ENCODE peak calls at places on chromosomes 16 and 17, in seven cellular contexts. M is pons; Y is T-helper 9 cell; B is effector memory CD8-positive, alpha-beta T cell; Q is fibroblast of mammary gland; K is fibroblast of the aortic adventitia; C is T47D. F is an unnamed sample.

GRCh38 chr17:64064331-64064730 is 43.9 kb upstream of the ICAM2 start:
- DNase-seq in M (no peak), Y (no peak), B (no peak), Q (no peak), K (no peak), C (no peak), F (no peak)

GRCh38 chr17:5121186-5121841 is 5.5 kb downstream of the USP6 start:
- DNase-seq in M (no peak), Y (no peak), B (no peak), Q (no peak), K (no peak), C (no peak), F (no peak)

GRCh38 chr16:73527191-73527590 is 479.3 kb upstream of the ZFHX3 start:
- DNase-seq in M (no peak), Y (no peak), B (no peak), Q (no peak), K (no peak), C (peak; percentile 14), F (no peak)

GRCh38 chr16:70556063-70556462 is 32.4 kb downstream of the SF3B3 start:
- DNase-seq in M (no peak), Y (no peak), B (no peak), Q (no peak), K (no peak), C (no peak), F (no peak)

GRCh38 chr16:74603848-74604247 is 3.1 kb downstream of the GLG1 start:
- DNase-seq in M (no peak), Y (no peak), B (no peak), Q (peak; percentile 72), K (peak; percentile 65), C (no peak), F (no peak)

GRCh38 chr16:59046335-59046734 is 312.2 kb upstream of the GOT2 start:
- DNase-seq in M (no peak), Y (no peak), B (no peak), Q (no peak), K (no peak), C (no peak), F (peak; percentile 88)

GRCh38 chr17:67525239-67526135 is 148.4 kb downstream of the PITPNC1 start:
- DNase-seq in M (no peak), Y (no peak), B (no peak), Q (no peak), K (no peak), C (no peak), F (no peak)

GRCh38 chr17:45985447-45985846 is 13.6 kb upstream of the STH start:
- DNase-seq in M (no peak), Y (no peak), B (no peak), Q (no peak), K (no peak), C (no peak), F (no peak)

GRCh38 chr16:87723224-87723619 is 42.6 kb downstream of the KLHDC4 start:
- DNase-seq in M (peak; percentile 93), Y (no peak), B (no peak), Q (peak; percentile 77), K (peak; percentile 2), C (no peak), F (peak; percentile 81)

GRCh38 chr16:11136600-11136999 is 119.4 kb downstream of the SOCS1 start:
- DNase-seq in M (no peak), Y (no peak), B (no peak), Q (peak; percentile 34), K (peak; percentile 20), C (no peak), F (peak; percentile 29)

F was measured in AG10803.